ENCODE peak calls at places on chromosomes 4 and X, in six cellular contexts. D is IMR-90, Y is esophagus squamous epithelium, S is ovary, V is transverse colon, Q is sigmoid colon. O is an unnamed sample.

GRCh38 chr4:88211473-88212252 is 53.2 kb upstream of the ABCG2 start:
- DNase-seq in S (peak; percentile 58), Y (no peak), Q (no peak), V (peak; percentile 20), D (peak; percentile 46), O (peak; percentile 53)

GRCh38 chr4:157886650-157887049 is 286.2 kb downstream of the GASK1B start:
- DNase-seq in Y (no peak), Q (no peak), D (no peak), V (no peak), S (no peak), O (no peak)

GRCh38 chr4:142406051-142406549 is 440.0 kb downstream of the INPP4B start:
- DNase-seq in D (no peak), Y (no peak), V (no peak), S (no peak), Q (no peak), O (no peak)

GRCh38 chr4:107575243-107575642 is 144.8 kb downstream of the PAPSS1 start:
- DNase-seq in S (no peak), Q (no peak), D (no peak), V (no peak), Y (no peak), O (no peak)

GRCh38 chr4:592825-593520 is 16.9 kb upstream of the TMEM271 start:
- DNase-seq in V (no peak), Y (no peak), S (no peak), Q (no peak), D (no peak), O (no peak)

GRCh38 chr4:154441982-154442381 is 49.6 kb downstream of the DCHS2 start:
- DNase-seq in Q (no peak), V (no peak), D (no peak), Y (no peak), S (no peak), O (no peak)

GRCh38 chr4:62717144-62717543 is 1517.0 kb downstream of the ADGRL3 start:
- DNase-seq in D (no peak), Q (no peak), V (no peak), Y (no peak), S (no peak), O (no peak)

GRCh38 chr4:83378426-83378825 is 43.8 kb upstream of the HPSE start:
- DNase-seq in D (no peak), S (no peak), Y (no peak), V (no peak), Q (no peak), O (no peak)

GRCh38 chrX:17706676-17707075 is 30.6 kb upstream of the SCML1 start:
- DNase-seq in Y (no peak), Q (no peak), V (no peak), S (no peak), D (peak; percentile 83), O (no peak)

GRCh38 chr4:835148-836002 is 9.4 kb upstream of the CPLX1 start:
- DNase-seq in V (peak; percentile 38), S (no peak), Q (no peak), Y (no peak), D (no peak), O (no peak)

GRCh38 chr4:4394644-4395043 is 7.7 kb downstream of the NSG1 start:
- DNase-seq in S (no peak), V (no peak), D (peak; percentile 51), Y (no peak), Q (no peak), O (no peak)

GRCh38 chrX:3549442-3549875 is 164.0 kb downstream of the PRKX start:
- DNase-seq in S (no peak), D (peak; percentile 48), Q (no peak), Y (no peak), V (no peak), O (no peak)

GRCh38 chr4:7396186-7396585 is 38.5 kb downstream of the PSAPL1 start:
- DNase-seq in Y (no peak), D (no peak), S (no peak), V (no peak), Q (no peak), O (peak; percentile 62)

GRCh38 chrX:87376896-87377295 is 140.7 kb upstream of the KLHL4 start:
- DNase-seq in Y (no peak), Q (no peak), D (no peak), S (no peak), V (no peak), O (no peak)

GRCh38 chrX:134929813-134930212 is 61.0 kb upstream of the SMIM10 start:
- DNase-seq in S (no peak), Q (no peak), D (no peak), Y (no peak), V (no peak), O (no peak)

GRCh38 chr4:1863297-1864033 is 7.5 kb upstream of the LETM1 start:
- DNase-seq in V (no peak), D (no peak), Q (no peak), S (no peak), Y (no peak), O (no peak)

GRCh38 chr4:58587856-58588255 is 1477.7 kb upstream of the IGFBP7 start:
- DNase-seq in D (no peak), Y (no peak), S (no peak), V (no peak), Q (no peak), O (no peak)

GRCh38 chrX:270848-271367 is 10.3 kb upstream of the PLCXD1 start:
- DNase-seq in S (peak; percentile 12), D (no peak), Q (peak; percentile 63), V (no peak), Y (no peak), O (peak; percentile 83)

GRCh38 chrX:276588-277171 is 4.5 kb upstream of the PLCXD1 start:
- DNase-seq in Y (no peak), S (no peak), D (peak; percentile 76), Q (peak; percentile 71), V (peak; percentile 49), O (peak; percentile 89)

GRCh38 chrX:275476-275966 is 5.7 kb upstream of the PLCXD1 start:
- DNase-seq in V (no peak), Q (no peak), S (no peak), D (no peak), Y (no peak), O (no peak)

GRCh38 chrX:274904-275475 is 6.2 kb upstream of the PLCXD1 start:
- DNase-seq in D (no peak), Q (no peak), Y (no peak), V (peak; percentile 66), S (no peak), O (no peak)

DNA sequence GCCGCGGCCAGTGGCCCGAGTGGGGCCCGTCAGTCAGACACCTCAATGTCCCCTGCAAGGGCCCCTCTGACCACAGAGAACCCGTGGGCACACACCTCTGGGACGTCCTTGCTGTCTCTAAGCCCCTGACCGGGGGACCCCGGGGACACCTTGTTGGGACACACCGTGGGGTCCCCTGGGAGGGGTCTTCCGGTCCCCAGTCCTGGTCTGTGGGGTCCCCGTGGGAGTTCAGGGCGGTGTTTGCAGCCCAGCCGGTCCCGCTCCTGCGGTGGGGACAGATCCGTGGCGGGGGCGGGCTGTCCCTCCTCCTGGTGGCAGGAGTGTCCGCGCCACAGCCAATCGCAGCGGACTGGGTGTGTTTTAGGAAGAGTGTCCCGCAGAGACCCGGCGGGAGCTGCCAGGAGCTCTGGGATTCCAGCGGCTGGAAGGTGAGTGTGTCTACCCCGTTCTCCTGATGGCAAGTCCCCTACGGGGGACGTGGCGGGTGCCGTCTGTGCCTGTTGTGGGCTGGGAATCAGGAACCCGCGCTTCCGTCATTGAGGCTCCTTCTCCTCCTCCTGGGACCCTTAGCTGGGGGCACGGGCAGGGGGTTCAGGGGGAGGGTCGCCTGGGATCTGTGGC is 5.1 kb upstream of the PLCXD1 start:
- DNase-seq in S (no peak), Q (peak; percentile 88), D (peak; percentile 37), Y (no peak), V (peak; percentile 84), O (peak; percentile 76)
- TF ChIP-seq POLR2A in S (no peak), Q (peak; percentile 55), D (peak; percentile 87), Y (no peak), V (peak; percentile 80), O (no peak)

GRCh38 chrX:9501362-9501761 is 36.5 kb downstream of the TBL1X start:
- DNase-seq in S (no peak), Q (no peak), V (no peak), D (no peak), Y (no peak), O (no peak)

GRCh38 chrX:9500584-9500983 is 35.7 kb downstream of the TBL1X start:
- DNase-seq in Y (no peak), Q (no peak), V (no peak), D (no peak), S (no peak), O (no peak)

GRCh38 chrX:9495496-9495895 is 30.6 kb downstream of the TBL1X start:
- DNase-seq in V (no peak), Y (no peak), S (no peak), Q (no peak), D (no peak), O (no peak)

GRCh38 chrX:9494806-9495205 is 29.9 kb downstream of the TBL1X start:
- DNase-seq in Y (no peak), V (no peak), D (peak; percentile 41), Q (peak; percentile 77), S (peak; percentile 36), O (no peak)

GRCh38 chrX:9498236-9498635 is 33.4 kb downstream of the TBL1X start:
- DNase-seq in D (peak; percentile 52), Y (no peak), Q (no peak), V (no peak), S (no peak), O (no peak)
- TF ChIP-seq CTCF in D (no peak), Y (no peak), Q (no peak), V (no peak), S (no peak), O (no peak)

GRCh38 chrX:100642296-100642695 is 1.7 kb upstream of the SRPX2 start:
- DNase-seq in Q (no peak), S (no peak), V (no peak), D (no peak), Y (no peak), O (no peak)

GRCh38 chrX:100635989-100636320 is 651 bp downstream of the TSPAN6 start:
- DNase-seq in V (no peak), S (no peak), Y (no peak), D (no peak), Q (no peak), O (no peak)

GRCh38 chrX:100635040-100635439 is 1.6 kb downstream of the TSPAN6 start:
- DNase-seq in Y (no peak), D (no peak), V (no peak), Q (no peak), S (no peak), O (no peak)

DNA sequence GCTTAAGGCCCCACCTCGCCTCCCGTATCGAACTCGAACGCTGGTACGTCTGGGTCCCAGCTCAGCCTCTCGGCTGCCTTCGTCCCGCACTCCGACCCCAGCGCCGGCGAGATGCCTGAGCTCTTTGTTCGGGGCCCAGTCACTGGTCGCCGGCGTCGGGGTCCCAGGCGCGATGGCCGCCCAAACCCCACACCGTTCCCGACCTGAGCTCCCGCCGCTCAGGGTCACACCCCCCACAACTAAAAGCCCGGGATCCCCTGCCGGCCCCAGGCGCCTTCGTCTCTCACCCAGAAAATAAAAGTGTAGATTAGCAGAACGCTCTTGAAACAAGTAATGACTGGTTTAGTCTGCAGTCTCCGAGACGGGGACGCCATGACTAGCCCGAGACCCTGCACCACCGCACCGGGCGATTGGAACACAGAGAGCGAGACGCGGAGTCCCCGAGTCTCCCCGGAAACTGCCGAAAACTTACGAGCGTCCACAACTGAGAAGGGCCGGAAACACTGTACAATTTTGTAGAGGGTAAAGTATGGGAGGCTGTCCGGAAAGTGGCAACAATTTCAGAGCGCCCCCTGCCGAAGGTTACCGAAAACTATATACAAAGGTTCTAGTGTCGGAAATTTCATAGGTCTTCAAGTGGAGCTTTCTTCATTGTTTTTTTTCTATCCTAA is at the start of gene TSPAN6:
- DNase-seq in V (peak; percentile 84), S (peak; percentile 84), Y (no peak), Q (peak; percentile 84), D (peak; percentile 84), O (peak; percentile 69)
- TF ChIP-seq POLR2A in V (peak; percentile 33), S (no peak), Y (no peak), Q (no peak), D (peak; percentile 48), O (no peak)

GRCh38 chrX:21839334-21840198 is at the start of gene MBTPS2:
- DNase-seq in V (peak; percentile 85), Y (peak; percentile 18), Q (peak; percentile 93), D (peak; percentile 91), S (peak; percentile 84), O (peak; percentile 95)
- TF ChIP-seq CTCF in V (no peak), Y (no peak), Q (no peak), D (peak; percentile 50), S (no peak), O (no peak)